ENCODE peak calls at places on chromosomes 12 and 14, in four cellular contexts. X is HTR-8/SVneo, T is T-helper 1 cell, M is iPS-NIHi11. P is an unnamed sample.

GRCh38 chr12:111580737-111581136 is 18.4 kb downstream of the ATXN2 start:
- DNase-seq in M (no peak), T (no peak), X (no peak), P (no peak)

GRCh38 chr14:50083467-50084337 is 32.7 kb downstream of the VCPKMT start:
- DNase-seq in T (peak; percentile 34), M (no peak), X (no peak), P (no peak)

GRCh38 chr12:1094714-1095113 is 103.7 kb downstream of the ERC1 start:
- DNase-seq in T (no peak), X (no peak), M (no peak), P (no peak)

GRCh38 chr12:48078901-48079300 is 27.0 kb downstream of the SENP1 start:
- DNase-seq in M (no peak), T (no peak), X (no peak), P (no peak)

GRCh38 chr12:46475972-46476645 is 103.5 kb upstream of the SLC38A2 start:
- DNase-seq in M (no peak), T (no peak), X (no peak), P (no peak)

GRCh38 chr12:108720757-108721514 is 10.4 kb downstream of the CORO1C start:
- DNase-seq in T (no peak), X (no peak), M (no peak), P (no peak)

GRCh38 chr12:8556748-8557147 is 16.0 kb upstream of the CLEC4E start:
- DNase-seq in T (no peak), X (no peak), M (no peak), P (no peak)

GRCh38 chr14:100375273-100375962 is 52.3 kb downstream of the SLC25A47 start:
- DNase-seq in X (peak; percentile 69), T (no peak), M (no peak), P (peak; percentile 30)

GRCh38 chr14:34328178-34328577 is 133.9 kb downstream of the SPTSSA start:
- DNase-seq in X (no peak), M (no peak), T (no peak), P (no peak)

GRCh38 chr12:89825591-89826449 is 117.2 kb upstream of the ATP2B1 start:
- DNase-seq in M (no peak), X (peak; percentile 47), T (no peak), P (no peak)

GRCh38 chr14:51328942-51329350 is 88.9 kb downstream of the TMX1 start:
- DNase-seq in X (no peak), M (no peak), T (no peak), P (no peak)

GRCh38 chr12:14828896-14829295 is 14.4 kb downstream of the ART4 start:
- DNase-seq in M (peak; percentile 51), X (no peak), T (no peak), P (no peak)

GRCh38 chr12:105273601-105274000 is 37.6 kb upstream of the APPL2 start:
- DNase-seq in T (no peak), X (no peak), M (no peak), P (no peak)

GRCh38 chr14:99688210-99688581 is 4.1 kb downstream of the CYP46A1 start:
- DNase-seq in X (no peak), T (no peak), M (no peak), P (no peak)

GRCh38 chr12:76055393-76055792 is 23.8 kb upstream of the PHLDA1 start:
- DNase-seq in X (no peak), M (no peak), T (no peak), P (no peak)

GRCh38 chr14:50675597-50675996 is 7.5 kb upstream of the SAV1 start:
- DNase-seq in M (no peak), T (no peak), X (no peak), P (no peak)

GRCh38 chr14:81312289-81312876 is 87.7 kb downstream of the STON2 start:
- DNase-seq in M (no peak), T (no peak), X (no peak), P (no peak)

GRCh38 chr14:80212025-80212402 is 710 bp upstream of the DIO2 start:
- DNase-seq in T (no peak), M (peak; percentile 36), X (no peak), P (no peak)

GRCh38 chr12:116980083-116980482 is 69.3 kb downstream of the FBXW8 start:
- DNase-seq in T (no peak), X (no peak), M (no peak), P (no peak)

GRCh38 chr14:22713631-22713950 is 52.9 kb upstream of the OXA1L start:
- DNase-seq in M (no peak), T (no peak), X (no peak), P (no peak)

GRCh38 chr14:76872796-76873432 is 46.7 kb downstream of the LRRC74A start:
- DNase-seq in T (peak; percentile 35), X (peak; percentile 83), M (peak; percentile 76), P (peak; percentile 72)

GRCh38 chr12:107684990-107685359 is 624 bp upstream of the PWP1 start:
- DNase-seq in M (peak; percentile 54), X (no peak), T (no peak), P (no peak)

GRCh38 chr12:45725631-45726593 is 3.6 kb upstream of the ARID2 start:
- DNase-seq in T (no peak), M (peak; percentile 24), X (peak; percentile 47), P (peak; percentile 51)

GRCh38 chr14:65485516-65485915 is 73.0 kb downstream of the FUT8 start:
- DNase-seq in X (no peak), T (no peak), M (no peak), P (no peak)

GRCh38 chr14:35404246-35404495 is 378 bp downstream of the NFKBIA start:
- DNase-seq in M (no peak), X (no peak), T (peak; percentile 35), P (no peak)

GRCh38 chr12:46177842-46178608 is 90.8 kb downstream of the SLC38A1 start:
- DNase-seq in T (no peak), M (no peak), X (no peak), P (no peak)

GRCh38 chr12:27705263-27705662 is 5.4 kb upstream of the MRPS35 start:
- DNase-seq in T (no peak), X (no peak), M (no peak), P (no peak)

GRCh38 chr12:47074757-47075156 is 4.7 kb upstream of the PCED1B start:
- DNase-seq in T (no peak), X (no peak), M (no peak), P (no peak)

GRCh38 chr12:84701041-84701440 is 211.6 kb downstream of the SLC6A15 start:
- DNase-seq in T (no peak), M (no peak), X (no peak), P (no peak)

GRCh38 chr14:71438684-71439083 is 493.5 kb upstream of the RGS6 start:
- DNase-seq in X (no peak), M (no peak), T (no peak), P (no peak)

GRCh38 chr14:82740547-82740946 is 1206.9 kb upstream of the SEL1L start:
- DNase-seq in T (no peak), M (no peak), X (no peak), P (no peak)

GRCh38 chr12:20212658-20213387 is 155.5 kb upstream of the PDE3A start:
- DNase-seq in X (peak; percentile 50), T (no peak), M (peak; percentile 84), P (no peak)

GRCh38 chr14:22200977-22201605 is 387.9 kb downstream of the DAD1 start:
- DNase-seq in M (peak; percentile 62), T (no peak), X (peak; percentile 10), P (peak; percentile 19)

GRCh38 chr12:69415471-69416275 is 54.5 kb upstream of the FRS2 start:
- DNase-seq in M (peak; percentile 70), X (peak; percentile 87), T (no peak), P (peak; percentile 5)

P was measured in memory B cell.